ENCODE peak calls at places on chromosomes 7 and 10, in six cellular contexts. P is IMR-90, T is GM12878, C is HepG2, M is A549, F is K562. G is an unnamed sample.

GRCh38 chr10:2230478-2230877 is 493.2 kb upstream of the ADARB2 start:
- DNase-seq in P (no peak), T (no peak), C (no peak), M (no peak), F (no peak), G (no peak)

GRCh38 chr10:13917791-13918190 is 331.0 kb downstream of the PRPF18 start:
- DNase-seq in P (no peak), T (no peak), C (no peak), M (no peak), F (no peak), G (no peak)

GRCh38 chr7:155071121-155071651 is 1.1 kb downstream of the HTR5A start:
- DNase-seq in P (no peak), T (no peak), C (no peak), M (no peak), F (no peak), G (no peak)

GRCh38 chr7:24908166-24908565 is 71.8 kb downstream of the OSBPL3 start:
- DNase-seq in P (no peak), T (no peak), C (no peak), M (no peak), F (no peak), G (no peak)

GRCh38 chr10:6136215-6137201 is 47.7 kb downstream of the RBM17 start:
- DNase-seq in P (peak), T (peak), C (no peak), M (no peak), F (no peak), G (no peak)

GRCh38 chr7:3042301-3042700 is 1.4 kb downstream of the CARD11 start:
- DNase-seq in P (no peak), T (no peak), C (no peak), M (no peak), F (no peak), G (no peak)

GRCh38 chr7:151426486-151426905 is 13.4 kb downstream of the CRYGN start:
- DNase-seq in P (peak), T (no peak), C (no peak), M (peak), F (no peak), G (peak)

GRCh38 chr10:43395571-43396060 is 13.4 kb downstream of the HNRNPF start:
- DNase-seq in P (peak), T (no peak), C (no peak), M (no peak), F (peak), G (no peak)

GRCh38 chr10:48282829-48283228 is 8.3 kb upstream of the FRMPD2 start:
- DNase-seq in P (no peak), T (peak), C (no peak), M (no peak), F (no peak), G (no peak)

GRCh38 chr10:35639651-35640311 is 2.3 kb downstream of the FZD8 start:
- DNase-seq in P (peak), T (no peak), C (no peak), M (peak), F (no peak), G (no peak)

GRCh38 chr7:5692112-5692844 is 89.2 kb downstream of the RNF216 start:
- DNase-seq in P (peak), T (no peak), C (peak), M (peak), F (no peak), G (no peak)

GRCh38 chr10:14971867-14972448 is 12.8 kb downstream of the MEIG1 start:
- DNase-seq in P (no peak), T (no peak), C (no peak), M (peak), F (peak), G (no peak)

GRCh38 chr10:26755443-26755903 is 58.0 kb downstream of the PDSS1 start:
- DNase-seq in P (peak), T (peak), C (no peak), M (peak), F (peak), G (peak)

GRCh38 chr10:26432938-26433337 is 5.2 kb upstream of the APBB1IP start:
- DNase-seq in P (no peak), T (no peak), C (no peak), M (no peak), F (no peak), G (no peak)

GRCh38 chr7:121485457-121486243 is 89.5 kb upstream of the FAM3C start:
- DNase-seq in P (no peak), T (no peak), C (no peak), M (no peak), F (no peak), G (no peak)
- TF ChIP-seq BHLHE40 in P (no peak), T (no peak), C (no peak), M (no peak), F (no peak), G (no peak)

GRCh38 chr7:28298870-28299484 is 113.3 kb upstream of the CREB5 start:
- DNase-seq in P (peak), T (no peak), C (peak), M (peak), F (peak), G (peak)
- TF ChIP-seq BHLHE40 in P (no peak), T (no peak), C (no peak), M (no peak), F (no peak), G (no peak)

GRCh38 chr7:79282882-79283602 is 170.4 kb downstream of the MAGI2 start:
- DNase-seq in P (peak), T (no peak), C (peak), M (peak), F (no peak), G (no peak)
- TF ChIP-seq BHLHE40 in P (no peak), T (no peak), C (no peak), M (no peak), F (no peak), G (no peak)

GRCh38 chr10:124574456-124575070 is 112.9 kb downstream of the LHPP start:
- DNase-seq in P (no peak), T (no peak), C (no peak), M (no peak), F (no peak), G (no peak)
- TF ChIP-seq BHLHE40 in P (no peak), T (no peak), C (no peak), M (no peak), F (no peak), G (no peak)

GRCh38 chr7:81714306-81714705 is 55.5 kb downstream of the HGF start:
- DNase-seq in P (no peak), T (no peak), C (no peak), M (no peak), F (no peak), G (no peak)

GRCh38 chr7:81710751-81711150 is 59.1 kb downstream of the HGF start:
- DNase-seq in P (no peak), T (no peak), C (no peak), M (no peak), F (no peak), G (no peak)

GRCh38 chr7:81719865-81720264 is 50.0 kb downstream of the HGF start:
- DNase-seq in P (peak), T (no peak), C (no peak), M (no peak), F (no peak), G (no peak)

GRCh38 chr7:81721428-81721827 is 48.4 kb downstream of the HGF start:
- DNase-seq in P (no peak), T (no peak), C (no peak), M (peak), F (no peak), G (no peak)

DNA sequence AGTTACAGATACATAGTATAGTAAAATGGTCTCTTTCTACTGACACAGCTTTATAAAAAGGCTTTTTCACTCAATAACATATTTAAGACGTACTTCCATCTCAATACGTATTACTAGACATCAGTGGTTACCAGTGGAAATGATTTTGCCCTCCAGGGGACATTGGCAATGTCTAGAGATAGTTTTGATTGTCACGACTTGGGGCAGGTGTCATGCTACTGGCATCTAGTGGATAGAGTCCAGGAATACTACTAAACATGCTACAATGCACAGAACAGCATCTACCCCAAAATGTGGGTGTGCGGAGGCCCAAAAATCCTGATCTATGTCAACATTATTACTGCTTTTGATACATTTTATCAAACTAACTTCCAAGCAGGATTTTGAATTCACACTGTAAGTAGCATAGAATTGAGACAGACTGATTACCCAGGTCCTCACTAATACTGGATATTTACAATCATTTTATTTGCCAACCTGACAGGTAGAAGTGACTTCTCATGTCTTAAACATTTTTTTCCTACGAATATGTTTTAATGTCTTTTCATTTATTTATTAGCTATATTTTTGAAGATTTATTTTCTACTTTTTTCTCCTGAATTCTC is 53.8 kb downstream of the HGF start:
- DNase-seq in P (peak), T (no peak), C (peak), M (peak), F (no peak), G (no peak)
- TF ChIP-seq BHLHE40 in P (no peak), T (no peak), C (no peak), M (no peak), F (no peak), G (no peak)

GRCh38 chr10:112202561-112203241 is 19.1 kb upstream of the GPAM start:
- DNase-seq in P (peak), T (peak), C (peak), M (no peak), F (no peak), G (no peak)
- TF ChIP-seq BHLHE40 in P (no peak), T (no peak), C (no peak), M (no peak), F (no peak), G (no peak)